ENCODE peak calls at places on chromosome 14, in four cellular contexts. One of them, this sample, is unnamed.

GRCh38 chr14:67385120-67385519 is 25.0 kb downstream of the EIF2S1 start:
- DNase-seq in smooth muscle cell of the brain vasculature: no peak
- DNase-seq in CD8-positive, alpha-beta T cell: no peak
- DNase-seq in endothelial cell: no peak
- DNase-seq in this sample: no peak

GRCh38 chr14:64763801-64764511 is 59.7 kb downstream of the PLEKHG3 start:
- DNase-seq in smooth muscle cell of the brain vasculature: no peak
- DNase-seq in endothelial cell: no peak
- DNase-seq in CD8-positive, alpha-beta T cell: no peak
- DNase-seq in this sample: peak

GRCh38 chr14:95200404-95200803 is 43.1 kb upstream of the DICER1 start:
- DNase-seq in smooth muscle cell of the brain vasculature: no peak
- DNase-seq in CD8-positive, alpha-beta T cell: no peak
- DNase-seq in endothelial cell: no peak
- DNase-seq in this sample: peak

GRCh38 chr14:47208434-47208833 is 467.0 kb downstream of the MDGA2 start:
- DNase-seq in CD8-positive, alpha-beta T cell: no peak
- DNase-seq in smooth muscle cell of the brain vasculature: no peak
- DNase-seq in endothelial cell: no peak
- DNase-seq in this sample: no peak

GRCh38 chr14:77154421-77154820 is 12.8 kb upstream of the ZDHHC22 start:
- DNase-seq in endothelial cell: no peak
- DNase-seq in CD8-positive, alpha-beta T cell: no peak
- DNase-seq in smooth muscle cell of the brain vasculature: no peak
- DNase-seq in this sample: no peak

GRCh38 chr14:92240658-92241057 is 82.3 kb upstream of the SLC24A4 start:
- DNase-seq in endothelial cell: no peak
- DNase-seq in CD8-positive, alpha-beta T cell: no peak
- DNase-seq in smooth muscle cell of the brain vasculature: no peak
- DNase-seq in this sample: no peak

GRCh38 chr14:55867726-55868125 is 250.5 kb upstream of the PELI2 start:
- DNase-seq in CD8-positive, alpha-beta T cell: no peak
- DNase-seq in smooth muscle cell of the brain vasculature: no peak
- DNase-seq in endothelial cell: no peak
- DNase-seq in this sample: no peak

GRCh38 chr14:99259327-99259726 is 12.7 kb downstream of the BCL11B start:
- DNase-seq in smooth muscle cell of the brain vasculature: no peak
- DNase-seq in CD8-positive, alpha-beta T cell: no peak
- DNase-seq in endothelial cell: no peak
- DNase-seq in this sample: no peak

GRCh38 chr14:70098257-70098809 is 90.4 kb downstream of the SLC8A3 start:
- DNase-seq in endothelial cell: no peak
- DNase-seq in smooth muscle cell of the brain vasculature: no peak
- DNase-seq in CD8-positive, alpha-beta T cell: no peak
- DNase-seq in this sample: no peak